ENCODE peak calls at places on chromosomes 1 and 21, in eight cellular contexts. E, I, N, W, V, A, R and M are unnamed samples.

GRCh38 chr1:25641329-25641725 is 24.7 kb downstream of the MAN1C1 start:
- DNase-seq in A (no peak), E (no peak), I (no peak), N (no peak), V (no peak), R (no peak), W (no peak), M (no peak)

GRCh38 chr1:4939266-4939665 is 284.9 kb downstream of the AJAP1 start:
- DNase-seq in E (no peak), A (no peak), R (no peak), N (no peak), W (no peak), V (no peak), I (no peak), M (no peak)

GRCh38 chr1:169594391-169594790 is 8.1 kb upstream of the F5 start:
- DNase-seq in N (no peak), A (no peak), E (no peak), I (no peak), R (no peak), W (no peak), V (no peak), M (no peak)

GRCh38 chr1:220776254-220776653 is 10.5 kb upstream of the MTARC1 start:
- DNase-seq in W (no peak), A (no peak), N (no peak), V (no peak), I (no peak), E (no peak), R (no peak), M (no peak)

GRCh38 chr1:170555370-170555769 is 23.4 kb downstream of the GORAB start:
- DNase-seq in I (no peak), N (no peak), W (peak), E (no peak), V (no peak), A (no peak), R (no peak), M (no peak)

GRCh38 chr1:18725231-18725895 is 94.7 kb downstream of the PAX7 start:
- DNase-seq in W (no peak), R (no peak), I (no peak), N (no peak), V (peak), E (no peak), A (no peak), M (no peak)

GRCh38 chr1:25572708-25573590 is 29.5 kb downstream of the LDLRAP1 start:
- DNase-seq in A (peak), R (no peak), I (peak), V (peak), W (peak), N (peak), E (no peak), M (peak)

GRCh38 chr1:231705860-231706553 is 79.4 kb downstream of the DISC1 start:
- DNase-seq in A (no peak), N (no peak), V (no peak), I (no peak), R (no peak), W (no peak), E (no peak), M (no peak)

GRCh38 chr1:66436378-66437135 is 97.4 kb upstream of the SGIP1 start:
- DNase-seq in N (no peak), V (no peak), R (no peak), W (peak), E (no peak), I (peak), A (no peak), M (no peak)

GRCh38 chr1:113872219-113872934 is 865 bp upstream of the PTPN22 start:
- DNase-seq in N (no peak), V (no peak), W (peak), E (no peak), I (no peak), A (no peak), R (no peak), M (no peak)

GRCh38 chr1:96060621-96061020 is 661.0 kb upstream of the PTBP2 start:
- DNase-seq in R (no peak), I (no peak), E (no peak), W (no peak), V (no peak), A (no peak), N (no peak), M (no peak)

GRCh38 chr1:68198752-68199151 is 33.6 kb downstream of the WLS start:
- DNase-seq in N (no peak), I (no peak), W (peak), R (no peak), A (no peak), E (no peak), V (no peak), M (no peak)

GRCh38 chr21:16587141-16587570 is 857.4 kb downstream of the USP25 start:
- DNase-seq in A (peak), E (no peak), R (no peak), W (peak), N (peak), I (no peak), V (peak), M (no peak)

GRCh38 chr1:86581250-86581649 is 34.4 kb downstream of the CLCA4 start:
- DNase-seq in A (no peak), I (no peak), N (no peak), E (no peak), W (no peak), V (no peak), R (no peak), M (no peak)

GRCh38 chr1:211352985-211353515 is 26.4 kb downstream of the TRAF5 start:
- DNase-seq in R (no peak), I (peak), E (peak), V (peak), W (peak), N (no peak), A (no peak), M (peak)

GRCh38 chr1:183942933-183943693 is 94.4 kb downstream of the COLGALT2 start:
- DNase-seq in V (peak), A (no peak), W (peak), N (no peak), I (no peak), E (no peak), R (no peak), M (no peak)

GRCh38 chr1:153532161-153532560 is 3.6 kb downstream of the S100A6 start:
- DNase-seq in I (no peak), E (no peak), A (no peak), V (peak), R (no peak), N (no peak), W (no peak), M (no peak)

GRCh38 chr1:37439672-37439995 is 34.7 kb upstream of the ZC3H12A start:
- DNase-seq in W (no peak), E (no peak), A (no peak), R (no peak), N (no peak), I (no peak), V (peak), M (no peak)

GRCh38 chr1:143661418-143662120 is 310.2 kb downstream of the FAM72C start:
- DNase-seq in A (no peak), E (no peak), V (no peak), W (no peak), R (no peak), N (no peak), I (no peak), M (no peak)

GRCh38 chr1:237570530-237570929 is 320.2 kb downstream of the ZP4 start:
- DNase-seq in A (no peak), N (no peak), R (no peak), V (no peak), I (no peak), W (no peak), E (no peak), M (no peak)

GRCh38 chr1:159879136-159879535 is 16.7 kb upstream of the VSIG8 start:
- DNase-seq in N (no peak), V (no peak), A (no peak), R (no peak), W (no peak), I (no peak), E (no peak), M (no peak)

GRCh38 chr1:15684468-15685283 is 556 bp downstream of the PLEKHM2 start:
- DNase-seq in A (no peak), W (no peak), V (peak), E (no peak), N (peak), I (peak), R (no peak), M (peak)

GRCh38 chr1:101843160-101843559 is 153.6 kb downstream of the OLFM3 start:
- DNase-seq in I (no peak), A (no peak), V (no peak), W (no peak), N (no peak), R (no peak), E (no peak), M (no peak)

GRCh38 chr1:199619202-199619601 is 408.3 kb upstream of the NR5A2 start:
- DNase-seq in V (no peak), W (peak), E (no peak), A (no peak), R (no peak), N (no peak), I (no peak), M (no peak)

GRCh38 chr1:21216835-21217811 is 40.4 kb upstream of the EIF4G3 start:
- DNase-seq in W (peak), N (no peak), V (peak), E (peak), I (peak), R (no peak), A (peak), M (peak)

GRCh38 chr1:175338447-175339135 is 146.0 kb upstream of the KIAA0040 start:
- DNase-seq in R (no peak), E (peak), N (no peak), W (no peak), V (peak), I (peak), A (no peak), M (peak)

GRCh38 chr1:179779645-179780272 is 36.7 kb downstream of the FAM163A start:
- DNase-seq in W (peak), E (no peak), I (no peak), R (no peak), N (no peak), V (no peak), A (no peak), M (no peak)